ENCODE peak calls at places on chromosome 16, in ten cellular contexts. Q is progenitor cell of endocrine pancreas; M is HS-27A; A is left kidney; D is stimulated activated CD8-positive, alpha-beta memory T cell treated with anti-CD3 and anti-CD28 coated beads, Interleukin-4, amount 100 ng/mL, for 4 hours; B is aorta; X is omental fat pad; P is Jurkat, Clone E6-1; L is foreskin melanocyte; O is NCI-H446. U is an unnamed sample.

GRCh38 chr16:89122322-89122831 is 28.7 kb downstream of the ACSF3 start:
- DNase-seq in Q (no peak), M (no peak), A (peak), D (peak), B (peak), X (no peak), P (peak), L (no peak), O (no peak), U (peak)

GRCh38 chr16:69553332-69553731 is 12.4 kb upstream of the NFAT5 start:
- DNase-seq in Q (no peak), M (no peak), A (no peak), D (no peak), B (no peak), X (no peak), P (no peak), L (no peak), O (no peak), U (no peak)

GRCh38 chr16:13134843-13135242 is 233.4 kb downstream of the SHISA9 start:
- DNase-seq in Q (no peak), M (no peak), A (no peak), D (no peak), B (no peak), X (no peak), P (peak), L (no peak), O (no peak), U (no peak)

GRCh38 chr16:53502331-53503269 is at the start of gene AKTIP:
- DNase-seq in Q (peak), M (no peak), A (peak), D (no peak), B (peak), X (no peak), P (no peak), L (peak), O (no peak), U (no peak)

GRCh38 chr16:57539072-57539796 is 2.9 kb upstream of the CCDC102A start:
- DNase-seq in Q (no peak), M (no peak), A (no peak), D (no peak), B (no peak), X (no peak), P (no peak), L (no peak), O (no peak), U (no peak)

GRCh38 chr16:11669380-11670146 is 1.3 kb downstream of the SNN start:
- DNase-seq in Q (no peak), M (no peak), A (no peak), D (no peak), B (peak), X (no peak), P (no peak), L (no peak), O (no peak), U (no peak)

GRCh38 chr16:6682142-6682811 is 650.4 kb upstream of the RBFOX1 start:
- DNase-seq in Q (peak), M (no peak), A (peak), D (no peak), B (peak), X (no peak), P (peak), L (peak), O (no peak), U (peak)

GRCh38 chr16:70520612-70521297 is 2.6 kb downstream of the COG4 start:
- DNase-seq in Q (no peak), M (no peak), A (no peak), D (no peak), B (no peak), X (no peak), P (peak), L (no peak), O (no peak), U (no peak)

GRCh38 chr16:303760-304505 is 21.0 kb downstream of the PDIA2 start:
- DNase-seq in Q (no peak), M (no peak), A (peak), D (no peak), B (no peak), X (no peak), P (no peak), L (no peak), O (no peak), U (no peak)

GRCh38 chr16:58501242-58502131 is 1.5 kb downstream of the NDRG4 start:
- DNase-seq in Q (peak), M (no peak), A (peak), D (no peak), B (no peak), X (no peak), P (no peak), L (no peak), O (no peak), U (no peak)

GRCh38 chr16:54875443-54875842 is 55.2 kb upstream of the IRX5 start:
- DNase-seq in Q (no peak), M (no peak), A (no peak), D (no peak), B (no peak), X (no peak), P (no peak), L (no peak), O (no peak), U (no peak)

GRCh38 chr16:29678691-29679267 is at the start of gene QPRT:
- DNase-seq in Q (peak), M (no peak), A (peak), D (no peak), B (no peak), X (no peak), P (no peak), L (peak), O (no peak), U (no peak)

GRCh38 chr16:47715442-47716054 is 254.4 kb downstream of the PHKB start:
- DNase-seq in Q (no peak), M (no peak), A (no peak), D (no peak), B (no peak), X (no peak), P (no peak), L (no peak), O (no peak), U (no peak)

GRCh38 chr16:78142784-78143183 is 43.3 kb downstream of the WWOX start:
- DNase-seq in Q (no peak), M (no peak), A (no peak), D (no peak), B (no peak), X (no peak), P (no peak), L (no peak), O (no peak), U (no peak)

GRCh38 chr16:72219282-72219681 is 47.3 kb upstream of the PMFBP1 start:
- DNase-seq in Q (no peak), M (no peak), A (no peak), D (no peak), B (no peak), X (no peak), P (no peak), L (no peak), O (no peak), U (no peak)

GRCh38 chr16:19309178-19309577 is 23.6 kb downstream of the CLEC19A start:
- DNase-seq in Q (no peak), M (no peak), A (no peak), D (no peak), B (no peak), X (no peak), P (no peak), L (no peak), O (no peak), U (no peak)

GRCh38 chr16:14186007-14186953 is 115.2 kb downstream of the MRTFB start:
- DNase-seq in Q (no peak), M (no peak), A (peak), D (no peak), B (peak), X (no peak), P (peak), L (peak), O (no peak), U (peak)

GRCh38 chr16:660459-661183 is 7.3 kb upstream of the RHOT2 start:
- DNase-seq in Q (peak), M (no peak), A (peak), D (peak), B (peak), X (peak), P (no peak), L (peak), O (no peak), U (peak)

GRCh38 chr16:83772806-83773205 is 35.0 kb upstream of the HSBP1 start:
- DNase-seq in Q (no peak), M (no peak), A (no peak), D (no peak), B (no peak), X (no peak), P (no peak), L (peak), O (no peak), U (no peak)

GRCh38 chr16:1509307-1510221 is 16.4 kb downstream of the TELO2 start:
- DNase-seq in Q (no peak), M (no peak), A (no peak), D (no peak), B (peak), X (no peak), P (no peak), L (no peak), O (no peak), U (no peak)

GRCh38 chr16:50195276-50195675 is 42.2 kb downstream of the TENT4B start:
- DNase-seq in Q (no peak), M (no peak), A (no peak), D (no peak), B (no peak), X (no peak), P (no peak), L (no peak), O (no peak), U (no peak)

GRCh38 chr16:67447508-67448076 is 16.7 kb downstream of the HSD11B2 start:
- DNase-seq in Q (no peak), M (no peak), A (peak), D (peak), B (no peak), X (no peak), P (peak), L (peak), O (peak), U (no peak)

GRCh38 chr16:78235876-78236275 is 136.4 kb downstream of the WWOX start:
- DNase-seq in Q (no peak), M (no peak), A (no peak), D (no peak), B (no peak), X (no peak), P (no peak), L (no peak), O (no peak), U (no peak)

GRCh38 chr16:77683845-77684526 is 38.3 kb upstream of the NUDT7 start:
- DNase-seq in Q (no peak), M (no peak), A (peak), D (no peak), B (no peak), X (no peak), P (no peak), L (no peak), O (no peak), U (no peak)

GRCh38 chr16:24775455-24775854 is 46.0 kb downstream of the TNRC6A start:
- DNase-seq in Q (no peak), M (no peak), A (no peak), D (no peak), B (no peak), X (no peak), P (no peak), L (no peak), O (no peak), U (no peak)

GRCh38 chr16:57484515-57485005 is 1.7 kb downstream of the DOK4 start:
- DNase-seq in Q (no peak), M (no peak), A (no peak), D (no peak), B (peak), X (no peak), P (no peak), L (no peak), O (no peak), U (no peak)

GRCh38 chr16:57098188-57098841 is 5.9 kb downstream of the CPNE2 start:
- DNase-seq in Q (no peak), M (no peak), A (peak), D (no peak), B (no peak), X (no peak), P (no peak), L (no peak), O (no peak), U (no peak)

GRCh38 chr16:57485916-57486857 is at the start of gene DOK4:
- DNase-seq in Q (peak), M (no peak), A (peak), D (peak), B (peak), X (no peak), P (no peak), L (no peak), O (peak), U (peak)

GRCh38 chr16:89012622-89012995 is 35.6 kb upstream of the CBFA2T3 start:
- DNase-seq in Q (no peak), M (no peak), A (no peak), D (no peak), B (no peak), X (no peak), P (no peak), L (no peak), O (no peak), U (no peak)

GRCh38 chr16:3292604-3293003 is 9.3 kb downstream of the ZNF263 start:
- DNase-seq in Q (no peak), M (no peak), A (no peak), D (no peak), B (no peak), X (no peak), P (no peak), L (no peak), O (no peak), U (no peak)

GRCh38 chr16:57371494-57372371 is 557 bp upstream of the CX3CL1 start:
- DNase-seq in Q (no peak), M (no peak), A (no peak), D (no peak), B (peak), X (no peak), P (no peak), L (no peak), O (no peak), U (no peak)

GRCh38 chr16:14405611-14406537 is 224.2 kb downstream of the PARN start:
- DNase-seq in Q (no peak), M (no peak), A (peak), D (no peak), B (no peak), X (no peak), P (no peak), L (no peak), O (no peak), U (no peak)

GRCh38 chr16:17273142-17273561 is 197.6 kb downstream of the XYLT1 start:
- DNase-seq in Q (no peak), M (no peak), A (no peak), D (peak), B (no peak), X (no peak), P (no peak), L (peak), O (no peak), U (no peak)

GRCh38 chr16:11585460-11586374 is 1.0 kb downstream of the LITAF start:
- DNase-seq in Q (no peak), M (no peak), A (peak), D (no peak), B (peak), X (no peak), P (no peak), L (no peak), O (no peak), U (no peak)

GRCh38 chr16:5206331-5206990 is 108.9 kb upstream of the EEF2KMT start:
- DNase-seq in Q (no peak), M (no peak), A (no peak), D (no peak), B (no peak), X (no peak), P (no peak), L (no peak), O (peak), U (no peak)

GRCh38 chr16:3564889-3565141 is 12.4 kb downstream of the NLRC3 start:
- DNase-seq in Q (no peak), M (no peak), A (no peak), D (no peak), B (no peak), X (no peak), P (no peak), L (no peak), O (no peak), U (no peak)